ENCODE peak calls at places on chromosome X, in six cellular contexts. R is T-helper 9 cell, K is Calu3, B is myocyte, E is COLO829, C is NCI-H2029 treated with DMSO at 0.1 percent for 48 hours. L is an unnamed sample.

GRCh38 chrX:154649864-154650510 is 3.4 kb downstream of the CTAG2 start:
- DNase-seq in R (no peak), K (no peak), B (no peak), E (no peak), C (no peak), L (no peak)

GRCh38 chrX:120452131-120452530 is 17.0 kb downstream of the LAMP2 start:
- DNase-seq in R (no peak), K (no peak), B (no peak), E (peak), C (no peak), L (peak)

GRCh38 chrX:9091253-9091652 is 57.3 kb upstream of the FAM9B start:
- DNase-seq in R (no peak), K (no peak), B (no peak), E (no peak), C (no peak), L (no peak)

GRCh38 chrX:30702736-30703135 is 49.5 kb downstream of the GK start:
- DNase-seq in R (no peak), K (no peak), B (peak), E (no peak), C (no peak), L (peak)

GRCh38 chrX:67317725-67318124 is 226.1 kb upstream of the AR start:
- DNase-seq in R (no peak), K (no peak), B (no peak), E (no peak), C (no peak), L (no peak)

GRCh38 chrX:115344885-115345653 is 55.6 kb downstream of the LUZP4 start:
- DNase-seq in R (no peak), K (peak), B (peak), E (peak), C (peak), L (peak)

GRCh38 chrX:47662144-47662657 is 3.2 kb upstream of the UXT start:
- DNase-seq in R (no peak), K (no peak), B (peak), E (peak), C (no peak), L (peak)

GRCh38 chrX:49838374-49838773 is 9.3 kb downstream of the PAGE4 start:
- DNase-seq in R (no peak), K (peak), B (peak), E (peak), C (peak), L (peak)

GRCh38 chrX:45602151-45602550 is 401.5 kb upstream of the DIPK2B start:
- DNase-seq in R (no peak), K (no peak), B (no peak), E (no peak), C (no peak), L (no peak)

GRCh38 chrX:64206556-64207162 is 1.2 kb upstream of the AMER1 start:
- DNase-seq in R (no peak), K (no peak), B (peak), E (no peak), C (no peak), L (no peak)

GRCh38 chrX:1389181-1389992 is 2.5 kb downstream of the SLC25A6 start:
- DNase-seq in R (no peak), K (no peak), B (no peak), E (no peak), C (no peak), L (no peak)

GRCh38 chrX:54292755-54293154 is 65.1 kb downstream of the WNK3 start:
- DNase-seq in R (no peak), K (no peak), B (no peak), E (no peak), C (no peak), L (no peak)

GRCh38 chrX:149631293-149632165 is at the start of gene TMEM185A:
- DNase-seq in R (peak), K (peak), B (peak), E (peak), C (no peak), L (peak)

GRCh38 chrX:70434914-70435586 is 9.6 kb upstream of the DLG3 start:
- DNase-seq in R (no peak), K (no peak), B (peak), E (no peak), C (no peak), L (no peak)

GRCh38 chrX:16628954-16629595 is 20.9 kb upstream of the S100G start:
- DNase-seq in R (no peak), K (no peak), B (no peak), E (no peak), C (no peak), L (no peak)